ENCODE peak calls at places on chromosomes 11 and 22, in five cellular contexts. T, I, G, A and D are unnamed samples.

GRCh38 chr22:34851918-34852662 is 213.9 kb upstream of the ISX start:
- DNase-seq in T (no peak), I (no peak), G (no peak), A (no peak), D (no peak)

GRCh38 chr11:122024278-122024677 is 91.7 kb downstream of the BLID start:
- DNase-seq in T (no peak), I (no peak), G (no peak), A (no peak), D (no peak)

GRCh38 chr11:63882555-63883242 is 34.3 kb downstream of the RCOR2 start:
- DNase-seq in T (no peak), I (no peak), G (no peak), A (no peak), D (no peak)

GRCh38 chr11:72227316-72228228 is 3.0 kb downstream of the INPPL1 start:
- DNase-seq in T (no peak), I (peak), G (no peak), A (no peak), D (peak)

GRCh38 chr11:79087238-79087956 is 353.4 kb downstream of the TENM4 start:
- DNase-seq in T (no peak), I (no peak), G (peak), A (peak), D (no peak)

GRCh38 chr11:26834601-26835000 is 112.7 kb upstream of the SLC5A12 start:
- DNase-seq in T (no peak), I (no peak), G (no peak), A (no peak), D (no peak)

GRCh38 chr11:132910016-132910760 is 622.1 kb downstream of the OPCML start:
- DNase-seq in T (no peak), I (no peak), G (no peak), A (no peak), D (no peak)

GRCh38 chr11:39965701-39966100 is 1493.8 kb downstream of the LRRC4C start:
- DNase-seq in T (no peak), I (no peak), G (no peak), A (no peak), D (no peak)

GRCh38 chr11:1845571-1846452 is 7.0 kb downstream of the TNNI2 start:
- DNase-seq in T (no peak), I (no peak), G (no peak), A (no peak), D (no peak)

GRCh38 chr22:30602049-30602448 is 4.9 kb upstream of the TCN2 start:
- DNase-seq in T (no peak), I (no peak), G (no peak), A (no peak), D (no peak)

GRCh38 chr11:34238533-34238932 is 119.3 kb downstream of the ABTB2 start:
- DNase-seq in T (no peak), I (no peak), G (no peak), A (no peak), D (no peak)

GRCh38 chr11:128517457-128518230 is 69.7 kb downstream of the ETS1 start:
- DNase-seq in T (no peak), I (no peak), G (no peak), A (no peak), D (no peak)

GRCh38 chr11:133399294-133399693 is 133.0 kb downstream of the OPCML start:
- DNase-seq in T (no peak), I (no peak), G (no peak), A (no peak), D (no peak)

GRCh38 chr11:12744831-12745502 is 70.7 kb downstream of the TEAD1 start:
- DNase-seq in T (no peak), I (no peak), G (no peak), A (no peak), D (no peak)

GRCh38 chr11:116371146-116371545 is 401.6 kb downstream of the BUD13 start:
- DNase-seq in T (no peak), I (no peak), G (no peak), A (no peak), D (peak)

GRCh38 chr11:80136991-80137390 is 696.2 kb upstream of the TENM4 start:
- DNase-seq in T (no peak), I (no peak), G (no peak), A (peak), D (no peak)

GRCh38 chr11:108388576-108388975 is 78.8 kb downstream of the C11orf65 start:
- DNase-seq in T (no peak), I (no peak), G (no peak), A (no peak), D (no peak)

GRCh38 chr22:38868886-38869381 is 3.1 kb downstream of the CBX6 start:
- DNase-seq in T (peak), I (peak), G (peak), A (no peak), D (peak)

GRCh38 chr11:27084407-27084985 is 43.9 kb downstream of the BBOX1 start:
- DNase-seq in T (no peak), I (no peak), G (no peak), A (no peak), D (no peak)

GRCh38 chr11:6371825-6372224 is 18.4 kb upstream of the SMPD1 start:
- DNase-seq in T (no peak), I (no peak), G (no peak), A (no peak), D (no peak)

GRCh38 chr22:41695211-41695610 is 4.1 kb upstream of the MEI1 start:
- DNase-seq in T (no peak), I (no peak), G (no peak), A (no peak), D (no peak)

GRCh38 chr11:108003623-108004022 is 5.1 kb upstream of the CUL5 start:
- DNase-seq in T (no peak), I (no peak), G (no peak), A (no peak), D (no peak)

GRCh38 chr22:20510811-20511577 is 3.6 kb downstream of the MED15 start:
- DNase-seq in T (no peak), I (no peak), G (no peak), A (no peak), D (no peak)

GRCh38 chr11:2265396-2265795 is 5.0 kb downstream of the ASCL2 start:
- DNase-seq in T (no peak), I (no peak), G (no peak), A (no peak), D (no peak)

GRCh38 chr11:196786-197731 is 4.2 kb downstream of the SCGB1C1 start:
- DNase-seq in T (no peak), I (no peak), G (no peak), A (no peak), D (no peak)

GRCh38 chr11:9280655-9281301 is 15.6 kb upstream of the DENND5A start:
- DNase-seq in T (peak), I (peak), G (peak), A (peak), D (peak)

GRCh38 chr11:10486161-10486840 is 31.2 kb downstream of the AMPD3 start:
- DNase-seq in T (no peak), I (no peak), G (no peak), A (no peak), D (no peak)

GRCh38 chr22:20107951-20108756 is 7.8 kb upstream of the RANBP1 start:
- DNase-seq in T (no peak), I (no peak), G (no peak), A (no peak), D (no peak)

GRCh38 chr11:99822846-99823565 is 802.3 kb downstream of the CNTN5 start:
- DNase-seq in T (no peak), I (no peak), G (no peak), A (peak), D (no peak)

GRCh38 chr11:69122642-69123431 is 32.9 kb upstream of the SMIM38 start:
- DNase-seq in T (peak), I (no peak), G (peak), A (peak), D (no peak)

GRCh38 chr11:65777821-65778361 is 2.9 kb downstream of the AP5B1 start:
- DNase-seq in T (no peak), I (no peak), G (no peak), A (no peak), D (no peak)

GRCh38 chr22:49101225-49101624 is 726.4 kb downstream of the BRD1 start:
- DNase-seq in T (no peak), I (no peak), G (no peak), A (no peak), D (no peak)

GRCh38 chr22:41237707-41238569 is 2.8 kb downstream of the CHADL start:
- DNase-seq in T (peak), I (peak), G (peak), A (no peak), D (peak)

GRCh38 chr22:30013201-30013600 is 67.1 kb upstream of the HORMAD2 start:
- DNase-seq in T (no peak), I (no peak), G (no peak), A (no peak), D (no peak)

GRCh38 chr11:12882670-12883069 is 126.4 kb upstream of the RASSF10 start:
- DNase-seq in T (no peak), I (no peak), G (no peak), A (no peak), D (no peak)

GRCh38 chr11:74371269-74372039 is 26.8 kb downstream of the PGM2L1 start:
- DNase-seq in T (no peak), I (peak), G (no peak), A (peak), D (peak)

GRCh38 chr11:61004037-61004641 is 32.7 kb downstream of the CD6 start:
- DNase-seq in T (peak), I (peak), G (no peak), A (peak), D (no peak)

GRCh38 chr22:40654522-40655167 is 18.1 kb upstream of the MRTFA start:
- DNase-seq in T (no peak), I (peak), G (peak), A (no peak), D (no peak)